ENCODE peak calls at places on chromosomes 12 and 14, in eight cellular contexts. E is COR-L47, Q is thoracic aorta, F is GM18507, M is GM19239, L is GM12891, P is fibroblast of pulmonary artery, Y is transverse colon. R is an unnamed sample.

GRCh38 chr12:42696424-42697149 is 107.0 kb upstream of the PRICKLE1 start:
- DNase-seq in E (no peak), Q (no peak), F (no peak), M (no peak), L (no peak), P (peak), Y (peak), R (no peak)

GRCh38 chr14:60174352-60175254 is 9.4 kb upstream of the DHRS7 start:
- DNase-seq in E (no peak), Q (no peak), F (no peak), M (no peak), L (no peak), P (no peak), Y (no peak), R (no peak)

GRCh38 chr14:95300697-95301526 is 18.8 kb downstream of the CLMN start:
- DNase-seq in E (no peak), Q (no peak), F (no peak), M (no peak), L (no peak), P (no peak), Y (no peak), R (no peak)

GRCh38 chr14:59337151-59337611 is 128.0 kb downstream of the GPR135 start:
- DNase-seq in E (no peak), Q (no peak), F (no peak), M (no peak), L (no peak), P (peak), Y (peak), R (no peak)

GRCh38 chr12:70736775-70737174 is 99.5 kb upstream of the PTPRB start:
- DNase-seq in E (no peak), Q (no peak), F (no peak), M (no peak), L (no peak), P (no peak), Y (peak), R (no peak)

GRCh38 chr12:123058980-123059379 is 78.5 kb downstream of the ARL6IP4 start:
- DNase-seq in E (no peak), Q (no peak), F (no peak), M (no peak), L (no peak), P (no peak), Y (no peak), R (no peak)

GRCh38 chr12:65596514-65597010 is 227.7 kb upstream of the HMGA2 start:
- DNase-seq in E (no peak), Q (no peak), F (no peak), M (no peak), L (no peak), P (peak), Y (no peak), R (no peak)

GRCh38 chr14:72463291-72463866 is 430.5 kb downstream of the DPF3 start:
- DNase-seq in E (no peak), Q (no peak), F (no peak), M (no peak), L (no peak), P (no peak), Y (no peak), R (no peak)

GRCh38 chr14:59107819-59108218 is 80.6 kb upstream of the DAAM1 start:
- DNase-seq in E (peak), Q (no peak), F (no peak), M (no peak), L (no peak), P (no peak), Y (peak), R (peak)

GRCh38 chr14:54681819-54682261 is 114.9 kb downstream of the SAMD4A start:
- DNase-seq in E (no peak), Q (no peak), F (no peak), M (no peak), L (no peak), P (peak), Y (no peak), R (no peak)

GRCh38 chr12:104520242-104520900 is 63.6 kb downstream of the CHST11 start:
- DNase-seq in E (no peak), Q (no peak), F (peak), M (no peak), L (no peak), P (peak), Y (no peak), R (peak)

GRCh38 chr12:132471011-132471857 is 18.7 kb upstream of the FBRSL1 start:
- DNase-seq in E (no peak), Q (no peak), F (no peak), M (no peak), L (no peak), P (no peak), Y (peak), R (peak)

GRCh38 chr12:12465522-12465921 is 97.1 kb downstream of the DUSP16 start:
- DNase-seq in E (no peak), Q (no peak), F (no peak), M (no peak), L (no peak), P (no peak), Y (no peak), R (no peak)

GRCh38 chr12:77493311-77493710 is 337.4 kb upstream of the NAV3 start:
- DNase-seq in E (no peak), Q (no peak), F (no peak), M (no peak), L (no peak), P (no peak), Y (no peak), R (no peak)

GRCh38 chr14:24332094-24332983 is 2.5 kb downstream of the ADCY4 start:
- DNase-seq in E (peak), Q (no peak), F (peak), M (peak), L (peak), P (peak), Y (peak), R (peak)

GRCh38 chr12:46983959-46984833 is 95.2 kb upstream of the PCED1B start:
- DNase-seq in E (peak), Q (no peak), F (peak), M (peak), L (peak), P (peak), Y (peak), R (peak)

GRCh38 chr12:78375461-78375860 is 489.1 kb upstream of the SYT1 start:
- DNase-seq in E (no peak), Q (no peak), F (no peak), M (no peak), L (no peak), P (no peak), Y (no peak), R (no peak)

GRCh38 chr12:111384596-111384995 is 15.7 kb upstream of the PHETA1 start:
- DNase-seq in E (no peak), Q (no peak), F (no peak), M (no peak), L (no peak), P (no peak), Y (no peak), R (no peak)

GRCh38 chr12:102769323-102769916 is 147.6 kb downstream of the PAH start:
- DNase-seq in E (peak), Q (no peak), F (peak), M (peak), L (peak), P (peak), Y (peak), R (peak)

GRCh38 chr12:122471324-122472226 is 29.2 kb downstream of the ZCCHC8 start:
- DNase-seq in E (peak), Q (no peak), F (peak), M (peak), L (peak), P (peak), Y (no peak), R (peak)

GRCh38 chr12:9661720-9662119 is 7.8 kb upstream of the CLEC2D start:
- DNase-seq in E (no peak), Q (no peak), F (no peak), M (no peak), L (no peak), P (no peak), Y (no peak), R (no peak)

GRCh38 chr14:99026471-99026870 is 245.5 kb downstream of the BCL11B start:
- DNase-seq in E (peak), Q (no peak), F (no peak), M (no peak), L (no peak), P (no peak), Y (no peak), R (no peak)

GRCh38 chr12:59737725-59738463 is 142.1 kb downstream of the SLC16A7 start:
- DNase-seq in E (no peak), Q (no peak), F (no peak), M (no peak), L (no peak), P (no peak), Y (no peak), R (no peak)

GRCh38 chr14:106347291-106347778 is 821.0 kb downstream of the TMEM121 start:
- DNase-seq in E (no peak), Q (no peak), F (no peak), M (no peak), L (no peak), P (no peak), Y (no peak), R (no peak)

GRCh38 chr12:12885060-12885792 is 6.1 kb upstream of the GPRC5A start:
- DNase-seq in E (no peak), Q (no peak), F (no peak), M (no peak), L (no peak), P (no peak), Y (no peak), R (peak)

GRCh38 chr12:24424889-24425600 is 475.6 kb upstream of the SOX5 start:
- DNase-seq in E (no peak), Q (no peak), F (no peak), M (no peak), L (no peak), P (no peak), Y (no peak), R (no peak)

GRCh38 chr14:22432348-22432976 is 156.6 kb downstream of the DAD1 start:
- DNase-seq in E (peak), Q (no peak), F (no peak), M (no peak), L (no peak), P (peak), Y (peak), R (no peak)

GRCh38 chr12:89105243-89105642 is 247.1 kb downstream of the DUSP6 start:
- DNase-seq in E (no peak), Q (no peak), F (no peak), M (no peak), L (no peak), P (no peak), Y (no peak), R (no peak)

GRCh38 chr14:34137001-34137400 is 186.1 kb upstream of the EGLN3 start:
- DNase-seq in E (peak), Q (no peak), F (no peak), M (no peak), L (no peak), P (no peak), Y (no peak), R (no peak)

GRCh38 chr12:105083041-105083440 is 1.2 kb downstream of the ALDH1L2 start:
- DNase-seq in E (no peak), Q (no peak), F (no peak), M (no peak), L (no peak), P (no peak), Y (no peak), R (no peak)

GRCh38 chr12:114395755-114396152 is 10.2 kb downstream of the TBX5 start:
- DNase-seq in E (no peak), Q (no peak), F (no peak), M (no peak), L (no peak), P (peak), Y (no peak), R (no peak)

GRCh38 chr12:119308743-119309456 is 25.6 kb upstream of the CCDC60 start:
- DNase-seq in E (no peak), Q (no peak), F (no peak), M (no peak), L (no peak), P (no peak), Y (no peak), R (peak)

GRCh38 chr12:124482567-124482893 is 84.9 kb downstream of the NCOR2 start:
- DNase-seq in E (no peak), Q (no peak), F (no peak), M (no peak), L (no peak), P (no peak), Y (no peak), R (no peak)

GRCh38 chr12:7905071-7905470 is 30.9 kb downstream of the SLC2A3 start:
- DNase-seq in E (peak), Q (no peak), F (no peak), M (no peak), L (no peak), P (peak), Y (no peak), R (no peak)

GRCh38 chr14:32913725-32914124 is 25.0 kb upstream of the NPAS3 start:
- DNase-seq in E (no peak), Q (no peak), F (no peak), M (no peak), L (no peak), P (peak), Y (no peak), R (no peak)

GRCh38 chr14:63473194-63473788 is 69.9 kb downstream of the PPP2R5E start:
- DNase-seq in E (no peak), Q (no peak), F (no peak), M (no peak), L (no peak), P (no peak), Y (no peak), R (no peak)

GRCh38 chr14:33794791-33795300 is 156.0 kb downstream of the EGLN3 start:
- DNase-seq in E (no peak), Q (no peak), F (no peak), M (no peak), L (no peak), P (peak), Y (no peak), R (no peak)

GRCh38 chr14:65414961-65415589 is 2.5 kb downstream of the FUT8 start:
- DNase-seq in E (peak), Q (no peak), F (no peak), M (no peak), L (no peak), P (peak), Y (no peak), R (no peak)

GRCh38 chr14:61196034-61196433 is 85.1 kb downstream of the TMEM30B start:
- DNase-seq in E (no peak), Q (no peak), F (no peak), M (no peak), L (no peak), P (peak), Y (no peak), R (no peak)

GRCh38 chr12:111268738-111269572 is 99.9 kb downstream of the PHETA1 start:
- DNase-seq in E (no peak), Q (no peak), F (no peak), M (no peak), L (peak), P (no peak), Y (no peak), R (no peak)

R was measured in NCI-H1417.